ENCODE peak calls at places on chromosomes 5 and 9, in six cellular contexts. One of them, this sample, is unnamed.

GRCh38 chr9:131609116-131609830 is 64.0 kb downstream of the PRRT1B start:
- DNase-seq in body of pancreas: peak; percentile 55
- DNase-seq in hepatocyte: peak; percentile 49
- DNase-seq in IMR-90: peak; percentile 74
- DNase-seq in fibroblast of lung: peak; percentile 83
- DNase-seq in spleen: no peak
- DNase-seq in this sample: no peak

GRCh38 chr5:132825824-132826391 is 4.5 kb downstream of the SHROOM1 start:
- DNase-seq in spleen: no peak
- DNase-seq in hepatocyte: no peak
- DNase-seq in body of pancreas: no peak
- DNase-seq in IMR-90: no peak
- DNase-seq in fibroblast of lung: no peak
- DNase-seq in this sample: no peak

GRCh38 chr5:174053891-174054290 is 8.4 kb downstream of the NSG2 start:
- DNase-seq in IMR-90: no peak
- DNase-seq in body of pancreas: no peak
- DNase-seq in hepatocyte: no peak
- DNase-seq in fibroblast of lung: no peak
- DNase-seq in spleen: no peak
- DNase-seq in this sample: no peak

GRCh38 chr5:132293066-132293991 is 865 bp upstream of the SLC22A4 start:
- DNase-seq in body of pancreas: peak; percentile 76
- DNase-seq in IMR-90: peak; percentile 87
- DNase-seq in spleen: peak; percentile 93
- DNase-seq in fibroblast of lung: peak; percentile 89
- DNase-seq in hepatocyte: peak; percentile 93
- DNase-seq in this sample: peak; percentile 66

GRCh38 chr5:219492-219891 is 1.4 kb downstream of the SDHA start:
- DNase-seq in hepatocyte: no peak
- DNase-seq in IMR-90: peak; percentile 50
- DNase-seq in fibroblast of lung: peak; percentile 59
- DNase-seq in spleen: no peak
- DNase-seq in body of pancreas: peak; percentile 30
- DNase-seq in this sample: no peak

GRCh38 chr5:74408150-74409043 is 232.1 kb downstream of the ENC1 start:
- DNase-seq in IMR-90: no peak
- DNase-seq in body of pancreas: no peak
- DNase-seq in spleen: no peak
- DNase-seq in fibroblast of lung: no peak
- DNase-seq in hepatocyte: peak; percentile 25
- DNase-seq in this sample: no peak

GRCh38 chr9:16337322-16338029 is 533.0 kb downstream of the BNC2 start:
- DNase-seq in IMR-90: peak; percentile 97
- DNase-seq in spleen: no peak
- DNase-seq in fibroblast of lung: peak; percentile 96
- DNase-seq in body of pancreas: no peak
- DNase-seq in hepatocyte: peak; percentile 50
- DNase-seq in this sample: peak; percentile 65

GRCh38 chr9:126395439-126396212 is 69.0 kb downstream of the MVB12B start:
- DNase-seq in body of pancreas: no peak
- DNase-seq in spleen: no peak
- DNase-seq in hepatocyte: no peak
- DNase-seq in fibroblast of lung: peak; percentile 74
- DNase-seq in IMR-90: peak; percentile 82
- DNase-seq in this sample: peak; percentile 34

GRCh38 chr5:95856501-95856981 is 34.0 kb upstream of the GLRX start:
- DNase-seq in spleen: no peak
- DNase-seq in hepatocyte: no peak
- DNase-seq in IMR-90: no peak
- DNase-seq in fibroblast of lung: no peak
- DNase-seq in body of pancreas: no peak
- DNase-seq in this sample: no peak

GRCh38 chr5:158140120-158140778 is 281.3 kb upstream of the CLINT1 start:
- DNase-seq in body of pancreas: no peak
- DNase-seq in IMR-90: no peak
- DNase-seq in hepatocyte: no peak
- DNase-seq in spleen: no peak
- DNase-seq in fibroblast of lung: peak; percentile 75
- DNase-seq in this sample: no peak

GRCh38 chr5:9284781-9285307 is 261.0 kb downstream of the SEMA5A start:
- DNase-seq in IMR-90: peak; percentile 58
- DNase-seq in body of pancreas: no peak
- DNase-seq in spleen: no peak
- DNase-seq in fibroblast of lung: no peak
- DNase-seq in hepatocyte: no peak
- DNase-seq in this sample: peak; percentile 8

GRCh38 chr5:6411141-6411540 is 32.8 kb upstream of the MED10 start:
- DNase-seq in hepatocyte: no peak
- DNase-seq in IMR-90: no peak
- DNase-seq in fibroblast of lung: no peak
- DNase-seq in body of pancreas: no peak
- DNase-seq in spleen: no peak
- DNase-seq in this sample: no peak

GRCh38 chr5:115262066-115262404 is 642 bp downstream of the PGGT1B start:
- DNase-seq in body of pancreas: no peak
- DNase-seq in fibroblast of lung: peak; percentile 23
- DNase-seq in hepatocyte: peak; percentile 23
- DNase-seq in IMR-90: peak; percentile 8
- DNase-seq in spleen: no peak
- DNase-seq in this sample: no peak

GRCh38 chr5:54944364-54944763 is 41.0 kb downstream of the ESM1 start:
- DNase-seq in body of pancreas: peak; percentile 20
- DNase-seq in fibroblast of lung: peak; percentile 30
- DNase-seq in spleen: no peak
- DNase-seq in IMR-90: peak; percentile 58
- DNase-seq in hepatocyte: peak; percentile 27
- DNase-seq in this sample: peak; percentile 20

GRCh38 chr9:35452481-35452880 is 37.4 kb upstream of the RUSC2 start:
- DNase-seq in body of pancreas: no peak
- DNase-seq in IMR-90: no peak
- DNase-seq in spleen: no peak
- DNase-seq in fibroblast of lung: no peak
- DNase-seq in hepatocyte: no peak
- DNase-seq in this sample: no peak

GRCh38 chr5:153718713-153719112 is 228.2 kb downstream of the GRIA1 start:
- DNase-seq in fibroblast of lung: peak; percentile 48
- DNase-seq in IMR-90: no peak
- DNase-seq in hepatocyte: no peak
- DNase-seq in body of pancreas: no peak
- DNase-seq in spleen: no peak
- DNase-seq in this sample: no peak

GRCh38 chr5:138490648-138491283 is 25.5 kb downstream of the EGR1 start:
- DNase-seq in fibroblast of lung: no peak
- DNase-seq in hepatocyte: no peak
- DNase-seq in spleen: no peak
- DNase-seq in body of pancreas: no peak
- DNase-seq in IMR-90: no peak
- DNase-seq in this sample: no peak

GRCh38 chr9:129408535-129409215 is 212.2 kb downstream of the C9orf50 start:
- DNase-seq in IMR-90: no peak
- DNase-seq in body of pancreas: peak; percentile 70
- DNase-seq in fibroblast of lung: no peak
- DNase-seq in hepatocyte: peak; percentile 83
- DNase-seq in spleen: peak; percentile 53
- DNase-seq in this sample: no peak

GRCh38 chr5:159987031-159987674 is 21.8 kb upstream of the TTC1 start:
- DNase-seq in fibroblast of lung: peak; percentile 57
- DNase-seq in body of pancreas: peak; percentile 91
- DNase-seq in spleen: peak; percentile 95
- DNase-seq in hepatocyte: peak; percentile 90
- DNase-seq in IMR-90: peak; percentile 58
- DNase-seq in this sample: no peak

GRCh38 chr9:97737429-97737828 is 40.3 kb upstream of the XPA start:
- DNase-seq in spleen: no peak
- DNase-seq in IMR-90: no peak
- DNase-seq in hepatocyte: no peak
- DNase-seq in fibroblast of lung: no peak
- DNase-seq in body of pancreas: peak; percentile 18
- DNase-seq in this sample: no peak

GRCh38 chr5:98569288-98569687 is 204.2 kb upstream of the RGMB start:
- DNase-seq in fibroblast of lung: no peak
- DNase-seq in hepatocyte: no peak
- DNase-seq in spleen: no peak
- DNase-seq in IMR-90: no peak
- DNase-seq in body of pancreas: no peak
- DNase-seq in this sample: no peak

GRCh38 chr9:74887041-74887980 is at the start of gene TRPM6:
- DNase-seq in spleen: peak; percentile 95
- DNase-seq in IMR-90: peak; percentile 56
- DNase-seq in body of pancreas: peak; percentile 89
- DNase-seq in fibroblast of lung: peak; percentile 76
- DNase-seq in hepatocyte: peak; percentile 86
- DNase-seq in this sample: peak; percentile 13

GRCh38 chr5:171223927-171224326 is 85.1 kb upstream of the TLX3 start:
- DNase-seq in fibroblast of lung: no peak
- DNase-seq in spleen: no peak
- DNase-seq in IMR-90: no peak
- DNase-seq in body of pancreas: no peak
- DNase-seq in hepatocyte: no peak
- DNase-seq in this sample: no peak

GRCh38 chr9:25048098-25048497 is 502.4 kb upstream of the IZUMO3 start:
- DNase-seq in IMR-90: no peak
- DNase-seq in fibroblast of lung: no peak
- DNase-seq in body of pancreas: no peak
- DNase-seq in hepatocyte: no peak
- DNase-seq in spleen: no peak
- DNase-seq in this sample: no peak

GRCh38 chr5:10457682-10458574 is 16.2 kb downstream of the ROPN1L start:
- DNase-seq in IMR-90: no peak
- DNase-seq in spleen: peak; percentile 77
- DNase-seq in hepatocyte: no peak
- DNase-seq in body of pancreas: no peak
- DNase-seq in fibroblast of lung: no peak
- DNase-seq in this sample: no peak

GRCh38 chr9:93258818-93259489 is 75.0 kb downstream of the WNK2 start:
- DNase-seq in body of pancreas: peak; percentile 5
- DNase-seq in hepatocyte: peak; percentile 3
- DNase-seq in fibroblast of lung: no peak
- DNase-seq in IMR-90: no peak
- DNase-seq in spleen: peak; percentile 67
- DNase-seq in this sample: no peak

GRCh38 chr9:10858817-10859216 is 246.0 kb upstream of the PTPRD start:
- DNase-seq in hepatocyte: no peak
- DNase-seq in spleen: no peak
- DNase-seq in IMR-90: no peak
- DNase-seq in body of pancreas: no peak
- DNase-seq in fibroblast of lung: no peak
- DNase-seq in this sample: no peak

DNA sequence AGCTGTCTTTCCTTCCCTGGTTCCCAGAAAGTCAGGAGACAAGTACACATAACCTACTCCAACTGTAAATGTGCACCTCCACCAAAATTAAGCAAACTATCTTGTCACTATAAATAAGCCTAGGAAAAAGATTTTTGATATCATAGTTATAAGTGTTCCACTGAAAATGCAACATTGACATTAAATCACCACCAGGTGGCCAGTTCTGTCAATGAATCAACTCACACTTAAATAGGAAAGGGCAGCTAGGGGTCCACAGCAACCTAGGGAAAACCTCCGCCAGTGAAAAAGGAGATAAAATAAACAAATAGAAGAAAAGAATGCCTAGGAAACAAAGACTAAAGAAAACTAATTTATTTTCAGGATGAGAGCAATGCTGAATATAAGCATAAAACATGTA is 243.0 kb upstream of the PTPRD start:
- DNase-seq in spleen: no peak
- DNase-seq in fibroblast of lung: no peak
- DNase-seq in IMR-90: no peak
- DNase-seq in hepatocyte: peak; percentile 44
- DNase-seq in body of pancreas: no peak
- DNase-seq in this sample: no peak
- TF ChIP-seq CTCF in spleen: no peak
- TF ChIP-seq CTCF in fibroblast of lung: no peak
- TF ChIP-seq CTCF in IMR-90: no peak
- TF ChIP-seq CTCF in hepatocyte: peak; percentile 69
- TF ChIP-seq CTCF in body of pancreas: peak; percentile 29
- TF ChIP-seq CTCF in this sample: no peak

DNA sequence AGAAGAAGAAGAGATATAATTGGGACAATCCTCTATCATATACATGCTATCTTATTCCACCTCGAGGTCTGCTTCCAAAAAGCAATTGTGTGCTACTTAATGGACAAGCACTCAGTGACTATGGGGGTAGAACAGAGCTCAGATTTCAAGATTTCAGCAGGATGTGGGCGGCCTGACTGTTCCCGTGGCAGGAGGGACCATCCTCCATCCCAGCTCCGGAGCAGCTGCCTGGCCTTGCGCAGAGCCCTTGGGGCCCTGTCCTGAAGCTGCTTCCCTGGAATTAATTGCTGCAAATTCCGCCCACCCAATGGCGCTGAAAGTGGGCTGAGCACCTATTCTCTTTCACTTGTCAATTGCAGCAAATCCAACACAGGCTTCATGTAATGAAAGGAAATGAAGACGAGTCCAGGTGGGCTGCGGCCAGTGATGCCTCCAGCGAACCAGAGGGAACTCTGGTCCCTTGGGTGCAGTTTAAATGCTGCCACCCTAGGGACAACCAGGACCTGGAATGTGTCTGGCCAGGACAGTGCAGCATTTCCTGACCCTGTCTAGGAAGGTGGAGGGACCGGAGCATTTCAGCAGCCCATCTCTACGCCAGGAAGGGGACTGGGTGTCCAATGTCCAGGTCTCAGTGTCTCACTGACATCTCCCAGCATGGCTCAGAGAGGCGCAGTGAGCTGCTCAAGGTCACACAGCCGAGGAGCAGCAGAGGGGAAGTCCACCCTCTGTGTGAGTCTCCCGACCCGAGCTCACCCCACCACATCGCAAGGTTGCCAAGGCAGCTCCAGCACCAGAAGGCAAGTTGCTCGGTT is 50.5 kb upstream of the FCN1 start:
- DNase-seq in body of pancreas: no peak
- DNase-seq in fibroblast of lung: peak; percentile 40
- DNase-seq in IMR-90: peak; percentile 28
- DNase-seq in spleen: peak; percentile 44
- DNase-seq in hepatocyte: no peak
- DNase-seq in this sample: peak; percentile 2
- H3K4me3 ChIP-seq in body of pancreas: no peak overlapping the region
- H3K4me3 ChIP-seq in fibroblast of lung: no peak overlapping the region
- H3K4me3 ChIP-seq in IMR-90: no peak overlapping the region
- H3K4me3 ChIP-seq in spleen: no peak overlapping the region
- H3K4me3 ChIP-seq in hepatocyte: no peak overlapping the region
- H3K4me3 ChIP-seq in this sample: no peak overlapping the region

GRCh38 chr5:17180957-17181723 is 36.3 kb upstream of the BASP1 start:
- DNase-seq in fibroblast of lung: peak; percentile 100
- DNase-seq in hepatocyte: peak; percentile 81
- DNase-seq in spleen: no peak
- DNase-seq in IMR-90: peak; percentile 100
- DNase-seq in body of pancreas: no peak
- DNase-seq in this sample: peak; percentile 96
- H3K27ac ChIP-seq in fibroblast of lung: peak overlapping the region; percentile 71
- H3K27ac ChIP-seq in hepatocyte: peak overlapping the region; percentile 86
- H3K27ac ChIP-seq in spleen: no peak overlapping the region
- H3K27ac ChIP-seq in IMR-90: peak overlapping the region; percentile 92
- H3K27ac ChIP-seq in body of pancreas: no peak overlapping the region
- H3K27ac ChIP-seq in this sample: peak overlapping the region; percentile 96

DNA sequence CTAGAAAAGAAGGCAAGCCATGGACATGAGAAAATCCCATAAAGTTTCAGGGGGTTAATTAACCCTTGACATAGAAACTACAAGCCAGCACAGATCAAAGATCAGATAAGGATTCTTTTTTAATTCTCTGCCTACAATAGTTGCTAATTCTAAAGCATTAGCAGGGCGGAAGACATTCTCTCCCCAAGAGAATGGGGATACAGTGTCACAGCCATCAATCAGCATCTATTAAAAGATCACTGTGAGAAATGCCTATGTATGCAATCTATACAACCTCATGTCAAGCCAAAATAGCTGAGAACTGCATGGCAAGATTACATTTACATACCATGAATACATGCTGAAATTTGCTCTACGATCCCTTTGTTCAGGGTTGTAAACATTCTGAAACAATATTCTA is 14.3 kb downstream of the VLDLR start:
- DNase-seq in body of pancreas: no peak
- DNase-seq in spleen: no peak
- DNase-seq in IMR-90: no peak
- DNase-seq in fibroblast of lung: no peak
- DNase-seq in hepatocyte: no peak
- DNase-seq in this sample: no peak
- TF ChIP-seq CTCF in body of pancreas: no peak
- TF ChIP-seq CTCF in spleen: no peak
- TF ChIP-seq CTCF in IMR-90: no peak
- TF ChIP-seq CTCF in fibroblast of lung: no peak
- TF ChIP-seq CTCF in hepatocyte: no peak
- TF ChIP-seq CTCF in this sample: no peak